ENCODE peak calls at places on chromosomes 1 and 21, in five cellular contexts. K, A, X, B and H are unnamed samples.

GRCh38 chr1:231983266-231984193 is 356.9 kb downstream of the DISC1 start:
- DNase-seq in K (no peak), A (no peak), X (no peak), B (no peak), H (no peak)

GRCh38 chr21:36813071-36813470 is 114.2 kb downstream of the SIM2 start:
- DNase-seq in K (no peak), A (peak), X (no peak), B (no peak), H (no peak)

GRCh38 chr1:99638853-99639252 is 7.1 kb upstream of the PALMD start:
- DNase-seq in K (no peak), A (peak), X (no peak), B (no peak), H (no peak)

GRCh38 chr1:221810406-221810805 is 68.5 kb upstream of the DUSP10 start:
- DNase-seq in K (no peak), A (peak), X (peak), B (no peak), H (no peak)

GRCh38 chr1:1270813-1271212 is 2.8 kb downstream of the UBE2J2 start:
- DNase-seq in K (no peak), A (no peak), X (peak), B (no peak), H (no peak)

GRCh38 chr1:196608401-196609113 is at the start of gene KCNT2:
- DNase-seq in K (peak), A (peak), X (peak), B (peak), H (peak)

GRCh38 chr1:176801553-176802020 is 338.6 kb downstream of the PAPPA2 start:
- DNase-seq in K (no peak), A (no peak), X (no peak), B (no peak), H (no peak)

GRCh38 chr1:210234254-210234747 is 1.7 kb downstream of the SERTAD4 start:
- DNase-seq in K (no peak), A (peak), X (no peak), B (no peak), H (no peak)

GRCh38 chr1:67674260-67675011 is 10.6 kb upstream of the GADD45A start:
- DNase-seq in K (peak), A (peak), X (peak), B (peak), H (peak)

GRCh38 chr1:46456411-46456963 is 33.1 kb upstream of the DMBX1 start:
- DNase-seq in K (no peak), A (no peak), X (no peak), B (no peak), H (no peak)

GRCh38 chr1:209215826-209216225 is 367.7 kb upstream of the CAMK1G start:
- DNase-seq in K (no peak), A (no peak), X (no peak), B (no peak), H (no peak)

GRCh38 chr1:215793210-215793609 is 226.1 kb downstream of the KCTD3 start:
- DNase-seq in K (no peak), A (no peak), X (peak), B (no peak), H (no peak)

GRCh38 chr21:32626633-32627196 is 14.5 kb upstream of the CFAP298 start:
- DNase-seq in K (no peak), A (no peak), X (peak), B (no peak), H (no peak)

GRCh38 chr1:223248787-223249175 is 105.7 kb upstream of the TLR5 start:
- DNase-seq in K (no peak), A (no peak), X (no peak), B (no peak), H (no peak)

GRCh38 chr1:210757677-210758076 is 376.3 kb downstream of the KCNH1 start:
- DNase-seq in K (no peak), A (no peak), X (no peak), B (no peak), H (no peak)

GRCh38 chr1:212293579-212293978 is 8.4 kb downstream of the PPP2R5A start:
- DNase-seq in K (no peak), A (peak), X (peak), B (no peak), H (no peak)

GRCh38 chr1:8094481-8095241 is 68.6 kb upstream of the ERRFI1 start:
- DNase-seq in K (no peak), A (peak), X (peak), B (peak), H (no peak)

GRCh38 chr1:156692958-156693857 is 12.2 kb downstream of the CRABP2 start:
- DNase-seq in K (no peak), A (no peak), X (no peak), B (peak), H (no peak)

GRCh38 chr1:68121536-68121935 is 71.1 kb upstream of the DIRAS3 start:
- DNase-seq in K (no peak), A (no peak), X (peak), B (no peak), H (no peak)

GRCh38 chr1:203121186-203122015 is 6.1 kb upstream of the ADORA1 start:
- DNase-seq in K (no peak), A (no peak), X (no peak), B (no peak), H (no peak)

GRCh38 chr1:218473527-218473926 is 128.4 kb downstream of the TGFB2 start:
- DNase-seq in K (no peak), A (peak), X (peak), B (no peak), H (no peak)

GRCh38 chr1:155379877-155380192 is 59.1 kb downstream of the RUSC1 start:
- DNase-seq in K (no peak), A (no peak), X (no peak), B (no peak), H (no peak)

GRCh38 chr1:34865981-34866761 is 6.6 kb upstream of the SMIM12 start:
- DNase-seq in K (peak), A (peak), X (peak), B (peak), H (peak)

GRCh38 chr1:163399976-163400375 is 78.2 kb downstream of the NUF2 start:
- DNase-seq in K (no peak), A (no peak), X (no peak), B (no peak), H (no peak)

GRCh38 chr21:41897690-41898089 is 18.5 kb upstream of the PRDM15 start:
- DNase-seq in K (no peak), A (no peak), X (no peak), B (no peak), H (no peak)

GRCh38 chr1:177243773-177244172 is 73.0 kb downstream of the BRINP2 start:
- DNase-seq in K (no peak), A (no peak), X (no peak), B (peak), H (no peak)

GRCh38 chr1:176384841-176385240 is 78.1 kb upstream of the PAPPA2 start:
- DNase-seq in K (no peak), A (no peak), X (no peak), B (no peak), H (no peak)

GRCh38 chr1:167832693-167833092 is 81.2 kb downstream of the ADCY10 start:
- DNase-seq in K (no peak), A (no peak), X (no peak), B (no peak), H (no peak)

GRCh38 chr1:181166377-181167196 is 78.1 kb downstream of the IER5 start:
- DNase-seq in K (peak), A (peak), X (peak), B (peak), H (peak)

GRCh38 chr1:41640756-41641482 is 156.4 kb upstream of the EDN2 start:
- DNase-seq in K (no peak), A (no peak), X (no peak), B (no peak), H (no peak)

GRCh38 chr1:47104816-47105215 is 32.4 kb upstream of the CYP4A22 start:
- DNase-seq in K (no peak), A (no peak), X (no peak), B (no peak), H (no peak)

GRCh38 chr1:77095231-77095630 is 124.0 kb downstream of the PIGK start:
- DNase-seq in K (no peak), A (no peak), X (no peak), B (no peak), H (no peak)

GRCh38 chr1:198713081-198713480 is 74.2 kb downstream of the PTPRC start:
- DNase-seq in K (no peak), A (no peak), X (peak), B (no peak), H (no peak)

GRCh38 chr1:7553042-7553690 is 217.9 kb upstream of the VAMP3 start:
- DNase-seq in K (no peak), A (peak), X (no peak), B (no peak), H (no peak)

GRCh38 chr1:98133151-98133550 is 212.3 kb upstream of the DPYD start:
- DNase-seq in K (no peak), A (no peak), X (no peak), B (no peak), H (no peak)

GRCh38 chr1:94602312-94602711 is 60.8 kb upstream of the F3 start:
- DNase-seq in K (no peak), A (no peak), X (peak), B (no peak), H (no peak)

DNA sequence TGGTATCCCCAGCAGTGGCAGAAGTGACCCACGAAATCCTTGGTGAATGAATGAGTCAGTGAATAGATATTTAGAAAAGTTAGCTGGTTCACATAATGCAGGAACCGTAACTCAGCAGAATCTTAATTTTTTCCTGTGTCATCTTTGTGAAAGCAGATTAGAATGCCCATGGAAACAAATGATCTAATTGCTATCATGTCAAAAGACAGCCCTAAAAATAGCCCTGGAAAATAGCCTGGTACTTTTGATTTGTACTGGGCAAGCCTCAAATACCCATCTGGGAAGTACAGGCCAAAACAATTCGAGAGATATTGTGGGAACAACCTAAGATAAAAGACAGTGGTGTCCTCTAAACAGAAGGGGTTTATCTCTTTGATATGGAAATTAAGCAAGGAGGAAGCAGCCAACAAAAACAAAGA is 21.1 kb downstream of the FYB2 start:
- DNase-seq in K (no peak), A (no peak), X (peak), B (no peak), H (no peak)
- H3K27ac ChIP-seq in K (no peak), A (no peak), X (no peak), B (no peak), H (no peak)

GRCh38 chr21:45982758-45983731 is 1.5 kb downstream of the COL6A1 start:
- DNase-seq in K (peak), A (no peak), X (no peak), B (no peak), H (peak)

GRCh38 chr21:45982256-45982757 is 737 bp downstream of the COL6A1 start:
- DNase-seq in K (no peak), A (peak), X (no peak), B (no peak), H (no peak)

GRCh38 chr21:45981154-45981606 is 390 bp upstream of the COL6A1 start:
- DNase-seq in K (peak), A (peak), X (peak), B (peak), H (peak)

GRCh38 chr21:45980697-45981096 is 873 bp upstream of the COL6A1 start:
- DNase-seq in K (no peak), A (no peak), X (no peak), B (no peak), H (no peak)

DNA sequence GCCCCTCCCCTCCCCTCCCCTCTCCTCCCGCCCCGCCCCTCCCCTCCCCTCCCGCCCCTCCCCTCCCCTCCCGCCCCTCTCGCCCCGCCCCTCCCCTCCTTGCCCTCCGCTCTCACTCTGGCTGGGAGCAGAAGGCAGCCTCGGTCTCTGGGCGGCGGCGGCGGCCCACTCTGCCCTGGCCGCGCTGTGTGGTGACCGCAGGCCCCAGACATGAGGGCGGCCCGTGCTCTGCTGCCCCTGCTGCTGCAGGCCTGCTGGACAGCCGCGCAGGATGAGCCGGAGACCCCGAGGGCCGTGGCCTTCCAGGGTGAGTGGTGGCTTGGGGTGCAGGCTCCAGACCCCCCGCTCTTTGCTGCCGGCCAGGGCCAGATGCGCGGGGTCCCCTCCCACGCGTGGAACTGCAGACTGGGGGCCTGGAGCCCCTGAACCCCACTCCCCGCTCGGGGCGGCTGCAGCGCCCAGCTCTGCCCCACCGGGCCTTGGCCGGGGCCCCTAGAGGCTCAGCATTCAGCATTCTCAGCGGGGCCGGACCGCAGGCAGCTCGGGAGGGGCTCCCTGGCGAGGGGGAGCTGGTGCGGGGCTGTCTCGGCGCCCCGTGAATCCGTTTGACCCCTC is at the start of gene COL6A1:
- DNase-seq in K (peak), A (peak), X (peak), B (peak), H (peak)
- TF ChIP-seq POLR2A in K (peak), A (peak), X (peak), B (peak), H (peak)

GRCh38 chr1:171786534-171786933 is 5.1 kb downstream of the METTL13 start:
- DNase-seq in K (no peak), A (no peak), X (no peak), B (no peak), H (no peak)

GRCh38 chr1:171790318-171790717 is 8.9 kb downstream of the METTL13 start:
- DNase-seq in K (no peak), A (no peak), X (no peak), B (no peak), H (no peak)

GRCh38 chr1:171787686-171788480 is 6.4 kb downstream of the METTL13 start:
- DNase-seq in K (no peak), A (no peak), X (no peak), B (no peak), H (no peak)

GRCh38 chr1:171785766-171786165 is 4.3 kb downstream of the METTL13 start:
- DNase-seq in K (no peak), A (no peak), X (no peak), B (no peak), H (no peak)

GRCh38 chr1:171788696-171789095 is 7.2 kb downstream of the METTL13 start:
- DNase-seq in K (peak), A (no peak), X (peak), B (no peak), H (no peak)
- H3K27ac ChIP-seq in K (no peak), A (no peak), X (peak), B (no peak), H (no peak)

GRCh38 chr1:26694597-26695416 is 1.0 kb upstream of the ARID1A start:
- DNase-seq in K (no peak), A (no peak), X (no peak), B (no peak), H (no peak)

GRCh38 chr1:26694185-26694572 is 1.6 kb upstream of the ARID1A start:
- DNase-seq in K (no peak), A (no peak), X (no peak), B (no peak), H (peak)

GRCh38 chr1:26696645-26697440 is 1.0 kb downstream of the ARID1A start:
- DNase-seq in K (peak), A (no peak), X (no peak), B (peak), H (peak)

GRCh38 chr1:26696191-26696644 is 403 bp downstream of the ARID1A start:
- DNase-seq in K (no peak), A (no peak), X (no peak), B (peak), H (no peak)

DNA sequence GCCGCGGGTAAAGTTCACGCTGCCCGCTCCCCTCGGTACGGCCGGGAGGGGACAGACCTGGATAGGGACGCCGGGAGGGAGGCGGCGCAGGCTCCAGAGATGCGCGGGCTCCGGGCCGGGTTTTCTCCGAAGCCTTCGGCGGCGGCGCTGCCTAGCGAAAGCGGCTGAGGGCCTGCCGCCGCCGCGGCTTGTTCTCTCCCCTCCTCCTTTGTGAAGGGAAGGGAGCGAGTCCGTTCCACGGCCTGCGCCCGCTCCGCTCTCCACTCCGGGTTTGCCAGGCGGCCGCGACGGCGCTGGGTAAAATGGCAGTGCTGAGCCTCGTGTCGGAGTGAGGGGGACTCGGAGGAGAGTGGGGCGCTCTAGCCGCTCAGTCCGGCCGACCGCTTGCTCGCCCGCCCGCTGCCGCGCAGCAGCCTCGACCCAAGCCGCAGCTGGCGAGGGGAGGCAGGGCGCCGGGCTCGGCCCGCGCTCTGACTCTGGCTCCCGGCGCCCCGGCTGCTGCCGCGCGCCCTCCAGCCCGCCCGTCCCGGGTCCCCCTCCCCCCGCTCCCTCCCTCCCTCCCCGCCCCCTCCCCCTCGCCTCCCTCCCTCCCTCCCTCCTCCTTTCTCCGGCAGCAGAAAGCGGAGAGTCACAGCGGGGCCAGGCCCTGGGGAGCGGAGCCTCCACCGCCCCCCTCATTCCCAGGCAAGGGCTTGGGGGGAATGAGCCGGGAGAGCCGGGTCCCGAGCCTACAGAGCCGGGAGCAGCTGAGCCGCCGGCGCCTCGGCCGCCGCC is at the start of gene ARID1A:
- DNase-seq in K (peak), A (peak), X (peak), B (peak), H (peak)
- TF ChIP-seq POLR2A in K (peak), A (peak), X (peak), B (peak), H (peak)

GRCh38 chr21:45977396-45977795 is 4.2 kb upstream of the COL6A1 start:
- DNase-seq in K (no peak), A (no peak), X (no peak), B (no peak), H (peak)
- H3K27ac ChIP-seq in K (no peak), A (no peak), X (peak), B (no peak), H (peak)

GRCh38 chr1:6006882-6007281 is 14.7 kb upstream of the NPHP4 start:
- DNase-seq in K (no peak), A (no peak), X (no peak), B (peak), H (no peak)

GRCh38 chr1:6009120-6010040 is 17.2 kb upstream of the NPHP4 start:
- DNase-seq in K (no peak), A (no peak), X (no peak), B (no peak), H (no peak)

GRCh38 chr1:6008084-6008415 is 15.8 kb upstream of the NPHP4 start:
- DNase-seq in K (no peak), A (no peak), X (no peak), B (no peak), H (no peak)

GRCh38 chr1:6008696-6009095 is 16.5 kb upstream of the NPHP4 start:
- DNase-seq in K (no peak), A (no peak), X (no peak), B (no peak), H (no peak)

GRCh38 chr1:6007318-6008083 is 15.3 kb upstream of the NPHP4 start:
- DNase-seq in K (no peak), A (no peak), X (peak), B (no peak), H (no peak)
- TF ChIP-seq POLR2A in K (no peak), A (no peak), X (no peak), B (no peak), H (no peak)